ENCODE peak calls at places on chromosomes 5 and 9, in five cellular contexts. One of them, this sample, is unnamed.

GRCh38 chr5:174723979-174724483 is 351 bp upstream of the MSX2 start:
- DNase-seq in germinal center: no peak
- DNase-seq in fibroblast of lung: peak
- DNase-seq in EL: no peak
- DNase-seq in right lobe of liver: no peak
- DNase-seq in this sample: no peak

GRCh38 chr5:169610606-169611005 is 26.5 kb upstream of the DOCK2 start:
- DNase-seq in germinal center: no peak
- DNase-seq in right lobe of liver: no peak
- DNase-seq in fibroblast of lung: peak
- DNase-seq in EL: peak
- DNase-seq in this sample: no peak

GRCh38 chr9:98558575-98558974 is 150.2 kb downstream of the GABBR2 start:
- DNase-seq in fibroblast of lung: peak
- DNase-seq in EL: no peak
- DNase-seq in germinal center: no peak
- DNase-seq in right lobe of liver: no peak
- DNase-seq in this sample: no peak

GRCh38 chr9:125843646-125844045 is 96.5 kb downstream of the PBX3 start:
- DNase-seq in EL: no peak
- DNase-seq in fibroblast of lung: peak
- DNase-seq in right lobe of liver: no peak
- DNase-seq in germinal center: no peak
- DNase-seq in this sample: no peak

GRCh38 chr9:90432951-90433350 is 209.7 kb downstream of the DIRAS2 start:
- DNase-seq in fibroblast of lung: peak
- DNase-seq in EL: no peak
- DNase-seq in germinal center: no peak
- DNase-seq in right lobe of liver: no peak
- DNase-seq in this sample: no peak

GRCh38 chr5:112880219-112880964 is 19.3 kb downstream of the SRP19 start:
- DNase-seq in fibroblast of lung: no peak
- DNase-seq in EL: no peak
- DNase-seq in germinal center: no peak
- DNase-seq in right lobe of liver: no peak
- DNase-seq in this sample: no peak

GRCh38 chr5:137075163-137075970 is 423.8 kb downstream of the SPOCK1 start:
- DNase-seq in EL: peak
- DNase-seq in fibroblast of lung: peak
- DNase-seq in germinal center: peak
- DNase-seq in right lobe of liver: peak
- DNase-seq in this sample: no peak

GRCh38 chr9:101673642-101674041 is 64.8 kb downstream of the GRIN3A start:
- DNase-seq in right lobe of liver: no peak
- DNase-seq in germinal center: no peak
- DNase-seq in EL: no peak
- DNase-seq in fibroblast of lung: no peak
- DNase-seq in this sample: no peak

GRCh38 chr9:107847977-107848376 is 358.4 kb upstream of the KLF4 start:
- DNase-seq in fibroblast of lung: peak
- DNase-seq in germinal center: no peak
- DNase-seq in EL: peak
- DNase-seq in right lobe of liver: no peak
- DNase-seq in this sample: no peak

GRCh38 chr9:114301798-114302565 is 20.9 kb upstream of the ORM1 start:
- DNase-seq in EL: no peak
- DNase-seq in right lobe of liver: no peak
- DNase-seq in germinal center: no peak
- DNase-seq in fibroblast of lung: no peak
- DNase-seq in this sample: no peak

GRCh38 chr9:88280816-88281382 is 107.3 kb upstream of the SPIN1 start:
- DNase-seq in fibroblast of lung: peak
- DNase-seq in EL: no peak
- DNase-seq in germinal center: no peak
- DNase-seq in right lobe of liver: no peak
- DNase-seq in this sample: peak

GRCh38 chr9:87639949-87640348 is 86.0 kb upstream of the CTSL start:
- DNase-seq in right lobe of liver: no peak
- DNase-seq in EL: no peak
- DNase-seq in germinal center: no peak
- DNase-seq in fibroblast of lung: no peak
- DNase-seq in this sample: no peak

GRCh38 chr5:127645300-127645726 is 3.6 kb upstream of the CTXN3 start:
- DNase-seq in EL: no peak
- DNase-seq in right lobe of liver: no peak
- DNase-seq in germinal center: no peak
- DNase-seq in fibroblast of lung: no peak
- DNase-seq in this sample: no peak

GRCh38 chr5:33649801-33650482 is 209.2 kb downstream of the TARS1 start:
- DNase-seq in right lobe of liver: no peak
- DNase-seq in EL: peak
- DNase-seq in fibroblast of lung: peak
- DNase-seq in germinal center: no peak
- DNase-seq in this sample: peak

This sample was measured in astrocyte of the cerebellum.